ENCODE peak calls at places on chromosomes 12 and 14, in five cellular contexts. Q is A549; E is effector memory CD4-positive, alpha-beta T cell; J is tibial nerve; H is CD4-positive, CD25-positive, alpha-beta regulatory T cell. Y is an unnamed sample. For H3K9me3, the result is how much of the 10 kb centered on the place peaks cover.

GRCh38 chr14:53109028-53109687 is 44.0 kb downstream of the DDHD1 start:
- DNase-seq in Q (no peak), E (peak), J (no peak), H (peak), Y (no peak)

GRCh38 chr12:3218150-3218845 is 141.1 kb downstream of the TSPAN9 start:
- DNase-seq in Q (no peak), E (no peak), J (peak), H (no peak), Y (no peak)

GRCh38 chr12:113948151-113948914 is 17.8 kb downstream of the RBM19 start:
- DNase-seq in Q (no peak), E (no peak), J (no peak), H (no peak), Y (no peak)

GRCh38 chr12:98492580-98493140 is 22.7 kb upstream of the TMPO start:
- DNase-seq in Q (no peak), E (no peak), J (no peak), H (no peak), Y (no peak)

GRCh38 chr12:15208140-15208539 is 13.1 kb downstream of the RERG start:
- DNase-seq in Q (no peak), E (no peak), J (no peak), H (no peak), Y (no peak)

GRCh38 chr12:106300761-106301160 is 1.8 kb upstream of the TCP11L2 start:
- DNase-seq in Q (no peak), E (no peak), J (no peak), H (no peak), Y (no peak)

GRCh38 chr12:56634242-56634836 is 4.2 kb upstream of the BAZ2A start:
- DNase-seq in Q (peak), E (peak), J (no peak), H (peak), Y (no peak)

GRCh38 chr12:21655594-21655993 is 2.0 kb downstream of the LDHB start:
- DNase-seq in Q (no peak), E (no peak), J (no peak), H (no peak), Y (no peak)

GRCh38 chr12:113448874-113449273 is 22.8 kb downstream of the LHX5 start:
- DNase-seq in Q (no peak), E (no peak), J (no peak), H (no peak), Y (no peak)

GRCh38 chr12:76685246-76685678 is 78.7 kb upstream of the ZDHHC17 start:
- DNase-seq in Q (no peak), E (no peak), J (no peak), H (no peak), Y (no peak)

GRCh38 chr14:39615352-39615751 is 183.1 kb upstream of the FBXO33 start:
- DNase-seq in Q (no peak), E (no peak), J (no peak), H (no peak), Y (no peak)

GRCh38 chr12:52221912-52222457 is 11.1 kb upstream of the KRT7 start:
- DNase-seq in Q (no peak), E (peak), J (no peak), H (no peak), Y (no peak)

GRCh38 chr14:61347771-61348443 is 26.5 kb downstream of the PRKCH start:
- DNase-seq in Q (no peak), E (no peak), J (no peak), H (no peak), Y (no peak)

GRCh38 chr14:31930493-31931225 is 146.4 kb upstream of the ARHGAP5 start:
- DNase-seq in Q (peak), E (no peak), J (no peak), H (no peak), Y (no peak)

GRCh38 chr12:6703631-6704030 is 3.0 kb upstream of the PIANP start:
- DNase-seq in Q (peak), E (no peak), J (no peak), H (no peak), Y (no peak)

GRCh38 chr12:92581579-92581978 is 121.2 kb upstream of the PLEKHG7 start:
- DNase-seq in Q (no peak), E (no peak), J (no peak), H (no peak), Y (no peak)

DNA sequence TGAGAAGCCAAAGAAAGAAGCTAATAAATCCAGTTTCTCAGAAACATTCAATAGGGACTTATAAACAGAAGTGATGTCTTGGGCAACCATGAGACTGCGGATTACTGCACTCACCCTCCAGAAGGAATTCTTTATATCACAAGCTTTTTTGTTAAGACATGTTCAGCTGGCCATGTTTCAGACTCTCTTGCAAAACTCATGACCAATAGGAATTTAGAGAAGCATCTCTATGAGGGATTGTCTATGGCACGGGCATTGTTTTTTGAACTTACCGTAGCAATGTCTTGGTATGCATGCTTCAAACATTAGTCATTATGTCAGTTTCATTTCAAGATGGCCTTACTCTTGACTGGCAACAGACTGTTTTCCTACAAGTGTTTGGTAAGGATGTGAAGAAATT is 15.5 kb upstream of the ZNF268 start:
- DNase-seq in Q (no peak), E (no peak), J (no peak), H (no peak), Y (no peak)
- H3K9me3 ChIP-seq in Q (half or more), E (under half), J (half or more), H (half or more), Y (under half)

DNA sequence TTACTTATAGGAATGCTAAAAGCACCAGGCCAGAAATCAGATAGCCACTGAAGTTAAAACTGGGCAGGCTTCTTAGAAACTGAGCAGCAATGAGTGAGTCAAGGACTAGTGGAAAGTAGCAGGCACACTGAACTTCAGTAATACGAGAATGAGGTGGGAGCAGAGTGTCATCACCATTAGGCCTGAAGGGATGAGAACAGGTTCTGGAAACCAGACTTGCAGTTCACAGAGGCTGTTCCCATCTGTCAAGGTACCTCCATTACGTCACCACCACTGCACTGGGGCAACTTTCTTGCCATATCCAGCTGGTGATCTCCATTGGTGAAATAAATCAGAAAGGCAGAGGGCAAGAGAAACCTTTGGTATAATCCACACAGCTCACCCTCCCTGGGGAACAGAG is 15.6 kb downstream of the ZNF10 start:
- DNase-seq in Q (no peak), E (no peak), J (no peak), H (no peak), Y (no peak)
- H3K9me3 ChIP-seq in Q (half or more), E (under half), J (half or more), H (half or more), Y (under half)

GRCh38 chr14:82419933-82420332 is 886.3 kb upstream of the SEL1L start:
- DNase-seq in Q (no peak), E (no peak), J (no peak), H (no peak), Y (no peak)
- H3K9me3 ChIP-seq in Q (under half), E (under half), J (under half), H (under half), Y (under half)

DNA sequence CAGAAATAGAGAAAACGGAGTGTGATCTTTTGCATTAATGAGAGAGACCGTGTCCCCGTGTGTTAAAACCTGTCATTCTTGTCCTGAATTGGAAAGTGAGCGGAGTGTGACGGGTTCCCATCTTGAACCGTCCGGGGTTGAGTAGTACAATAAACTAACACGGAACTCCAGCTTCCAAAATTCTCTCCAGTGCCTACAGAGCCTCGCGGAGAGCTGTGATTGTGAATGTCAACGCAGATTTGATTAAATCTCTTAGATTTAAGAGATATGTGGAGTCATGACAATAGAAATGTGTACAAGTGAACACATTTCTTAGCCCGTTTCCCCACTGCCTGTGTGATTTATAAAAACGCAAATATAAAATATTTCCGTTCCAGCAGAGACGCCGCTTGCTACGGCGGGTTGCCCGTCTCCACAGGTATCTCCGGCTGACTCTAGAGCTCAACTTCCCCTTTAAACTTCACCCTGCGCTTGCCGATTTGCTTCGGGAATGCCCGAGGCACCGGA is 459 bp upstream of the METAP2 start:
- DNase-seq in Q (peak), E (peak), J (peak), H (no peak), Y (peak)
- H3K9me3 ChIP-seq in Q (under half), E (under half), J (under half), H (under half), Y (under half)

DNA sequence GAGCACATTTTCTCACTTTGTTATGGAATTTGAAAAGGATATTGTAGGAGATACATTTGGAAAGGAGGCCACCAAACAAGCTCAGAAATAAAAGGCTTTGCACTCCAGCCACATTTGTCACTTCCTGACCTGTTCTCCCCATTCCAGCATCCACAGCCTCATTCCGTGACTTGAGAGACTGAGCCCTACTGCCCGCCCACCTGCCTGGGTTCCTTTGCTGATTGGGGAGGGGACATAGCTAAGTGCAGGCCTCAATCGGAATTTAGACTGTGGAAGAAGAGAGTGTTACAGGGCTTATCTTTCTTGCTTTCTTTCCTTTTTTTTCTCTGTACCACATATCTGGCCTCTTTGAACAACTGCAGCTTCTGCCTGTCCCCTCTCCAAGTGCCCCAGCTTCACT is 735.4 kb upstream of the TMEM132C start:
- DNase-seq in Q (no peak), E (no peak), J (no peak), H (no peak), Y (no peak)
- H3K9me3 ChIP-seq in Q (under half), E (under half), J (under half), H (under half), Y (under half)

DNA sequence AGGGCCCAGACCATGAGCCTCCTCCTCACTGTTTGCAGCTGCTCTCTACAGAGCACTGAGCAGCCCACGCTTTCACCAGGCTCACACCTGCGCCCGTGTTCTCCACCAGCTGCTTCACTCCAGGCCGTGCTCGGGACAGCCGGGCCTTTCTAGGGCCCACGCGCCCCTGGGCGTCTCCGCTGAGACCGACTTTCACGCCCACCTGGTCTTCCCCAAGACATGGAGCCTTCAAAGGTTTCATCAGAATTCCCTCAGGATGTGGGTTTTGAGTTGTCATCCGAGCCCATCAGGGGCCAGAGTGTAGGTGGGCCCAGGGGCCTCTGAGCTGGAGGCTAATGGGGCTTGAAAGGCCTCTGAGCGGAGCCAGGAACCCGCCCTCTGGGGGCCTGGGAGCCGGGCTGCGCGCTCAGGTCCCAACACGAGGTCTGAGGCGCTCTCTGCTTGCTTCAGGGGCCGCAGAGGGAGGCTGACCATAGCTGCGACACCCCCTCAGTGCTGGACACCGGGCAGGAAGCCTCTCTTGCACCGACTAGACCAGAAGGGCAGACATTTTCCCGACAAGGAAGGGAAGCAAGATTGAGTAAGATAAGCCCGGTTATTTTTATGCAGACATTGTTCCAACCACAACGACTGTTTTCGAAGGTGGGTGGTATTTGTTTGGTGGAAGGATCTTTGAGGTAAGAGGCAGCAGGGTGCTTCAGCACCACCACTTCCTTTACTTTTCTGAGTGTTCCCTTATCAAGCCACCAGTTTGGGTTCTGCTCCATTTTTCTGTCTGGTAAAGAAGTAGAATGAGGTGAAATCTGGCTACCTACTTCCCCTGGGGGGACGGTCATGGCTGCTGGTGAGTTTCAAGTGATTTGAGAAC is 125.0 kb upstream of the FUT8 start:
- DNase-seq in Q (no peak), E (peak), J (no peak), H (peak), Y (no peak)
- H3K9me3 ChIP-seq in Q (under half), E (under half), J (under half), H (under half), Y (under half)

GRCh38 chr14:98700748-98701147 is 571.2 kb downstream of the BCL11B start:
- DNase-seq in Q (no peak), E (no peak), J (no peak), H (no peak), Y (no peak)
- H3K9me3 ChIP-seq in Q (under half), E (under half), J (under half), H (under half), Y (under half)

GRCh38 chr12:121932914-121933521 is 14.6 kb downstream of the CFAP251 start:
- DNase-seq in Q (no peak), E (no peak), J (no peak), H (no peak), Y (no peak)

GRCh38 chr12:121933522-121934317 is 15.3 kb downstream of the CFAP251 start:
- DNase-seq in Q (no peak), E (no peak), J (no peak), H (no peak), Y (no peak)

GRCh38 chr12:121934318-121934682 is 15.9 kb downstream of the CFAP251 start:
- DNase-seq in Q (no peak), E (no peak), J (no peak), H (no peak), Y (no peak)

GRCh38 chr12:121930862-121931261 is 12.5 kb downstream of the CFAP251 start:
- DNase-seq in Q (no peak), E (no peak), J (no peak), H (no peak), Y (no peak)

GRCh38 chr12:121932176-121932536 is 13.8 kb downstream of the CFAP251 start:
- DNase-seq in Q (no peak), E (no peak), J (no peak), H (no peak), Y (no peak)
- H3K9me3 ChIP-seq in Q (under half), E (under half), J (under half), H (under half), Y (under half)

GRCh38 chr12:13744566-13744965 is 236.8 kb downstream of the GRIN2B start:
- DNase-seq in Q (no peak), E (no peak), J (no peak), H (no peak), Y (no peak)
- H3K9me3 ChIP-seq in Q (under half), E (under half), J (under half), H (under half), Y (under half)

GRCh38 chr12:13062669-13063068 is 18.5 kb downstream of the FAM234B start:
- DNase-seq in Q (no peak), E (no peak), J (no peak), H (no peak), Y (no peak)
- H3K9me3 ChIP-seq in Q (under half), E (under half), J (under half), H (under half), Y (under half)

Y was measured in T-helper 17 cell.